ENCODE peak calls at places on chromosome 17, in nine cellular contexts. B is uterus, C is body of pancreas, L is esophagus muscularis mucosa, S is heart left ventricle, O is adrenal gland, A is HCT116, T is sigmoid colon, Z is H1. X is an unnamed sample.

GRCh38 chr17:60941028-60941427 is 263.4 kb downstream of the BCAS3 start:
- DNase-seq in T (no peak), A (no peak), C (peak; percentile 35), B (peak; percentile 42), S (peak; percentile 75), L (no peak), Z (no peak), O (peak; percentile 39), X (peak; percentile 30)

GRCh38 chr17:81035389-81036127 is 607 bp downstream of the BAIAP2 start:
- DNase-seq in L (no peak), A (no peak), T (no peak), C (no peak), S (peak; percentile 28), O (no peak), Z (no peak), B (no peak), X (no peak)

GRCh38 chr17:41057547-41057946 is 2.4 kb downstream of the KRTAP2-3 start:
- DNase-seq in C (no peak), Z (no peak), B (no peak), O (no peak), L (no peak), A (no peak), T (no peak), S (no peak), X (no peak)

GRCh38 chr17:73533127-73533526 is 111.1 kb downstream of the SDK2 start:
- DNase-seq in S (peak; percentile 93), Z (no peak), T (no peak), A (no peak), L (no peak), C (no peak), O (peak; percentile 7), B (no peak), X (no peak)

GRCh38 chr17:48483471-48484131 is 47.2 kb downstream of the HOXB1 start:
- DNase-seq in Z (no peak), A (peak; percentile 95), L (no peak), B (no peak), T (peak; percentile 79), C (peak; percentile 43), O (no peak), S (peak; percentile 31), X (no peak)

GRCh38 chr17:38868095-38868967 is 1.5 kb upstream of the LASP1 start:
- DNase-seq in B (peak; percentile 70), O (peak; percentile 53), T (peak; percentile 83), S (peak; percentile 69), L (no peak), A (no peak), Z (no peak), C (peak; percentile 56), X (peak; percentile 69)

GRCh38 chr17:45876539-45876938 is 17.8 kb upstream of the MAPT start:
- DNase-seq in C (no peak), A (no peak), T (no peak), B (no peak), Z (no peak), L (no peak), S (no peak), O (no peak), X (no peak)

GRCh38 chr17:62705781-62706597 is 78.5 kb downstream of the MRC2 start:
- DNase-seq in B (no peak), O (peak; percentile 31), S (no peak), Z (peak; percentile 51), L (no peak), C (no peak), T (peak; percentile 59), A (no peak), X (no peak)

GRCh38 chr17:2784864-2785263 is 11.4 kb upstream of the RAP1GAP2 start:
- DNase-seq in L (no peak), O (no peak), B (no peak), T (no peak), Z (no peak), A (no peak), S (no peak), C (no peak), X (no peak)

GRCh38 chr17:73043686-73044581 is 48.6 kb downstream of the SLC39A11 start:
- DNase-seq in O (no peak), Z (no peak), A (no peak), B (no peak), S (no peak), L (no peak), C (no peak), T (no peak), X (no peak)

GRCh38 chr17:4599505-4600281 is 15.4 kb downstream of the SMTNL2 start:
- DNase-seq in O (peak; percentile 28), L (no peak), C (no peak), Z (peak; percentile 70), A (no peak), S (peak; percentile 79), T (peak; percentile 75), B (peak; percentile 87), X (peak; percentile 80)

GRCh38 chr17:34306466-34306865 is 12.8 kb upstream of the CCL8 start:
- DNase-seq in L (peak; percentile 89), S (no peak), O (peak; percentile 64), B (no peak), A (no peak), Z (peak; percentile 19), T (no peak), C (peak; percentile 30), X (no peak)

GRCh38 chr17:1878419-1879121 is 48.8 kb downstream of the RPA1 start:
- DNase-seq in T (no peak), O (peak; percentile 16), B (no peak), Z (no peak), S (peak; percentile 38), C (no peak), L (no peak), A (no peak), X (no peak)

GRCh38 chr17:73315481-73315880 is 3.7 kb upstream of the CDC42EP4 start:
- DNase-seq in T (no peak), B (no peak), O (no peak), S (no peak), L (no peak), C (no peak), Z (no peak), A (no peak), X (no peak)

GRCh38 chr17:60679287-60679686 is 1.6 kb downstream of the BCAS3 start:
- DNase-seq in T (no peak), B (no peak), S (no peak), L (no peak), Z (no peak), C (no peak), A (no peak), O (no peak), X (no peak)

GRCh38 chr17:40472733-40473452 is 28.5 kb downstream of the TNS4 start:
- DNase-seq in T (no peak), O (no peak), L (no peak), B (no peak), A (no peak), S (no peak), Z (no peak), C (no peak), X (no peak)

GRCh38 chr17:43528319-43528987 is 17.7 kb downstream of the ETV4 start:
- DNase-seq in Z (no peak), C (peak; percentile 68), L (no peak), A (no peak), T (no peak), B (no peak), O (peak; percentile 85), S (peak; percentile 67), X (peak; percentile 54)

GRCh38 chr17:17742133-17742621 is 60.9 kb downstream of the RAI1 start:
- DNase-seq in S (no peak), T (no peak), O (no peak), L (no peak), Z (no peak), B (no peak), C (no peak), A (no peak), X (no peak)

DNA sequence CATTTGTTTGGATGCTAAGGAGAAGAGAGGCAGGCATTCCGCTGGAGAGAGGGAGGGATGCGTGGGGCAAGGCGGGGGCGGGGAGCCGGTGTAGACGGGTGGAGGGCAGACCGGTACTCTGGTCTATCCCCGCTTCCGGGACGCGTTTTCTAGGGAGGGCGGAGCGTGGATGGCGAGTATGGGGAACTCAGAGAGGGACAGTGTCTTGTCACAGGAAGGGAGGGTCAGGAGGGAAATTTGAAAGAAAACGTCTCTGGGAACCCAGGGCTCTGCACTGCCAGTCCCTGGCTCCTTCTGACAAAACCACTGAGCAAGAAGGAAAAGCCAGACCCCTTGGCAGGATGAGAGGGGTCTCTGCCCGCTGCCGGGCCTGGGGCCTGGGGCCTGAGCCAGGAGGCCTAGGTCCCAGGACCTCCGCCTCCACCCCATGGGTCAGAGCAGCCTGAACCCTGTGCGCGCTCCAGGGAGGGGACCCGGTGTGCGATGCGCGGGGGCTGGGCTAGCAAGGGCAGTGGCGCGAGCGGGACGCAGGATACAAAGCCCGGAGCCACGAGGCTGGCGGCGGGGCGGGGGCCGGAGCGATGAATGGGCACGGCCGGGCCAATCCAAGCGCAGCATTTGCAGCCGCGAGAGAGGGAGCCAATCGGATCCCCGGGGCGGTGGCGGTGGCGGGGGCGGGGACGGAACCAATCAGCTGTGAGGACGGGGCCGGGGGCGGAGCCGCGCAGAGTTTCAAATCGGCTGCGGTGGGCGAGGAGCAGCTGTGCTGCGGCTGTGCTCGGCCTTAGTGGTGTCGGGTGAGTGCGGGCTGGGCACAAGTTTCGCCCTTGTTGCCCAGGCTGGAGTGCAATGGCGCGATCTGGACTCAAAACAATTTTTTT is at the start of gene PIMREG:
- DNase-seq in Z (peak; percentile 86), L (peak; percentile 99), C (peak; percentile 91), T (peak; percentile 95), O (peak; percentile 99), A (peak; percentile 82), B (peak; percentile 83), S (peak; percentile 96), X (peak; percentile 86)
- TF ChIP-seq POLR2A in Z (peak; percentile 78), L (no peak), C (no peak), T (no peak), O (no peak), A (peak; percentile 38), B (no peak), S (no peak), X (no peak)

DNA sequence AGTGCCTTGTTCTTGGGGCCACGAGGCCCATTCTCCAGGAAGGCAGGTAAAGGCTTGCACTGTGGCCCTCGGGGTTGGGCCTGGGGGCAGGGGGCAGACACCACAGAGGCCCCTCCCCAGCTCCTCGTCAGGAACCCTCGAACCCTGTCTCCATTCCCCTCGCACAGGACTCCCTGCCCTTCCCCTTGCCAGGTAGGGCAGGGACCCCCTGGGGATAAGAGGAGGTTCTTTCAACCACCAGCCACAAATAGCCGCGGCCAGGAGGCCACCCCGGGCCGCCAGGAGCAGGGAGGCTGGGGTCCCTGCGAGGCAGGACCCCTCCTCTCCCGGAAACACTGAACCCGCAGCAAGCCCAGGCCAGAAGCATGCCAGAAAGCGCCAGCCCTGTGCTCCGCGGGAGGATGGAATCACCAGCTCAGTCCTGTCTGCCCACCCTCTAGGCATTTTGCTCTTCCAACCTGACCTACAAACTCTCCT is 45.6 kb downstream of the SLC47A1 start:
- DNase-seq in C (no peak), O (peak; percentile 38), Z (no peak), T (no peak), B (peak; percentile 23), A (no peak), S (no peak), L (no peak), X (no peak)
- H3K4me3 ChIP-seq in C (no peak overlapping the region), O (no peak overlapping the region), Z (peak overlapping the region; percentile 69), T (peak overlapping the region; percentile 58), B (peak overlapping the region; percentile 51), A (no peak overlapping the region), S (peak overlapping the region; percentile 52), L (peak overlapping the region; percentile 62), X (no peak overlapping the region)

GRCh38 chr17:15941781-15942180 is 3.1 kb upstream of the ADORA2B start:
- DNase-seq in B (no peak), Z (no peak), C (no peak), O (no peak), A (no peak), T (peak; percentile 21), L (no peak), S (no peak), X (no peak)
- H3K4me1 ChIP-seq in B (no peaks in the 10 kb centered on the region), Z (peaks cover 5% of the 10 kb centered on the region), C (peaks cover 16% of the 10 kb centered on the region), O (peaks cover 11% of the 10 kb centered on the region), A (peaks cover 31% of the 10 kb centered on the region), T (peaks cover 30% of the 10 kb centered on the region), L (peaks cover 17% of the 10 kb centered on the region), S (peaks cover 23% of the 10 kb centered on the region), X (peaks cover 14% of the 10 kb centered on the region)

GRCh38 chr17:10091051-10091450 is 107.4 kb downstream of the GAS7 start:
- DNase-seq in L (no peak), A (no peak), T (peak; percentile 50), C (no peak), B (no peak), S (no peak), Z (no peak), O (no peak), X (no peak)
- TF ChIP-seq POLR2A in L (no peak), A (no peak), T (no peak), C (no peak), B (no peak), S (no peak), Z (no peak), O (no peak), X (no peak)

X was measured in gastrocnemius medialis.